ENCODE peak calls at places on chromosomes 5 and 9, in five cellular contexts. O is kidney, V is epithelial cell of proximal tubule, U is H1, A is ovary. X is an unnamed sample.

GRCh38 chr9:81557452-81557956 is 131.8 kb downstream of the TLE1 start:
- DNase-seq in O (no peak), V (no peak), U (no peak), A (no peak), X (no peak)

GRCh38 chr5:134533115-134533815 is 7.8 kb downstream of the JADE2 start:
- DNase-seq in O (peak), V (no peak), U (no peak), A (peak), X (no peak)

GRCh38 chr9:84435902-84436301 is 95.3 kb upstream of the SLC28A3 start:
- DNase-seq in O (no peak), V (no peak), U (no peak), A (peak), X (peak)

GRCh38 chr9:116594552-116594951 is 92.6 kb upstream of the TRIM32 start:
- DNase-seq in O (no peak), V (peak), U (no peak), A (no peak), X (no peak)

GRCh38 chr5:73381587-73382411 is 66.8 kb downstream of the FOXD1 start:
- DNase-seq in O (no peak), V (no peak), U (peak), A (no peak), X (no peak)

GRCh38 chr5:103505581-103506305 is 56.8 kb downstream of the NUDT12 start:
- DNase-seq in O (no peak), V (no peak), U (no peak), A (no peak), X (no peak)

GRCh38 chr5:170971-171800 is 20.1 kb upstream of the LRRC14B start:
- DNase-seq in O (no peak), V (no peak), U (no peak), A (peak), X (no peak)

GRCh38 chr9:87950765-87951488 is 23.4 kb downstream of the CDK20 start:
- DNase-seq in O (no peak), V (no peak), U (peak), A (no peak), X (no peak)

GRCh38 chr9:122099271-122099869 is 6.3 kb upstream of the TTLL11 start:
- DNase-seq in O (peak), V (no peak), U (peak), A (peak), X (peak)

GRCh38 chr9:26054600-26055516 is 376.6 kb upstream of the TUSC1 start:
- DNase-seq in O (no peak), V (no peak), U (no peak), A (no peak), X (no peak)

GRCh38 chr5:35205186-35205585 is 25.1 kb downstream of the PRLR start:
- DNase-seq in O (no peak), V (no peak), U (no peak), A (no peak), X (no peak)

GRCh38 chr5:56305001-56305400 is 71.9 kb upstream of the ANKRD55 start:
- DNase-seq in O (no peak), V (no peak), U (no peak), A (no peak), X (no peak)

GRCh38 chr5:59133801-59134261 is 551.0 kb downstream of the RAB3C start:
- DNase-seq in O (no peak), V (no peak), U (no peak), A (no peak), X (no peak)

GRCh38 chr9:127065592-127065991 is 56.8 kb downstream of the ANGPTL2 start:
- DNase-seq in O (no peak), V (peak), U (no peak), A (no peak), X (no peak)

GRCh38 chr9:16673171-16673570 is 197.3 kb downstream of the BNC2 start:
- DNase-seq in O (no peak), V (no peak), U (no peak), A (no peak), X (no peak)

GRCh38 chr9:33198163-33198562 is 31.0 kb upstream of the B4GALT1 start:
- DNase-seq in O (no peak), V (no peak), U (no peak), A (peak), X (no peak)

GRCh38 chr5:149485655-149486615 is 65.3 kb downstream of the CSNK1A1 start:
- DNase-seq in O (no peak), V (peak), U (no peak), A (no peak), X (peak)

GRCh38 chr5:122424211-122424610 is 112.2 kb downstream of the SNCAIP start:
- DNase-seq in O (no peak), V (no peak), U (no peak), A (no peak), X (no peak)

GRCh38 chr9:34119713-34120112 is 6.8 kb downstream of the DCAF12 start:
- DNase-seq in O (no peak), V (no peak), U (no peak), A (no peak), X (no peak)

GRCh38 chr5:2863675-2864433 is 112.4 kb upstream of the IRX2 start:
- DNase-seq in O (no peak), V (no peak), U (no peak), A (no peak), X (no peak)

GRCh38 chr9:75906531-75906930 is 16.1 kb downstream of the PCSK5 start:
- DNase-seq in O (no peak), V (no peak), U (no peak), A (no peak), X (no peak)

GRCh38 chr5:76402880-76403712 is at the start of gene IQGAP2:
- DNase-seq in O (peak), V (no peak), U (peak), A (peak), X (peak)

DNA sequence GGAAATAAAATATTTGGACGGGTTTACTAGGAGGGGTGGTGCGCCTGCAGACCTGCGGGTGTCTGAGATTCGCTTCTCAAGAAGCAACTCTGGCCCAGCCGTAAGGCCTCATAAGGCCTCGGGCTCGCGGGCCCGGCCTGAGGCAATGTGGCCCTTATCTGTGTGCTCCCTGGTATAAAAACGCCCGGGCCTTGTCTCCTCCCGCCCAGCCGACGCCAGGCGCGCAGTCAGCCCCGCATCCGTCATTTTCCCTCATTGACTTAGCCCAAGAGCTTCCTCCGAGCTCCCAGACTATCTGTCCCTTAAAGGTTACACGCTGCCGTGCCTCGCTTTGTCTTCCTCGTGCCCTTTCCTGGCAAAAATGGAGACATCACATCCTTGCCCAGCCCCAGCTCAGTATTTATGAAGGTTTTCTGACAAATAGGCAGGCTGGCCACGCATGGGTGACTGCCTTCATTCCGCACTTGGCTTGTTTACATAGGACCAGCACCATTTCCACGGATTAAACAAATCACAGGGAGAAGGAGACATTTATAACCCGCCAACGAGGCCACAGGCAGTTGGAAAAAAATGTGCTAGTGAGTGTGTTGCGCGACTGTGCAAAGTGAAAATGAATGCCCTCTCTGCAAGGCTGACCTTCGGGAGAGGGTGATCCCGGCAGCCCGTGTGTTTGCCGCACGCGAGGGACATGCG is 74.5 kb upstream of the TBCA start:
- DNase-seq in O (no peak), V (no peak), U (no peak), A (no peak), X (peak)
- H3K4me3 ChIP-seq in O (peak), V (peak), U (no peak), A (no peak), X (no peak)

GRCh38 chr5:116280149-116280803 is 195.5 kb downstream of the COMMD10 start:
- DNase-seq in O (no peak), V (no peak), U (no peak), A (no peak), X (no peak)
- H3K4me3 ChIP-seq in O (no peak), V (no peak), U (no peak), A (no peak), X (no peak)

DNA sequence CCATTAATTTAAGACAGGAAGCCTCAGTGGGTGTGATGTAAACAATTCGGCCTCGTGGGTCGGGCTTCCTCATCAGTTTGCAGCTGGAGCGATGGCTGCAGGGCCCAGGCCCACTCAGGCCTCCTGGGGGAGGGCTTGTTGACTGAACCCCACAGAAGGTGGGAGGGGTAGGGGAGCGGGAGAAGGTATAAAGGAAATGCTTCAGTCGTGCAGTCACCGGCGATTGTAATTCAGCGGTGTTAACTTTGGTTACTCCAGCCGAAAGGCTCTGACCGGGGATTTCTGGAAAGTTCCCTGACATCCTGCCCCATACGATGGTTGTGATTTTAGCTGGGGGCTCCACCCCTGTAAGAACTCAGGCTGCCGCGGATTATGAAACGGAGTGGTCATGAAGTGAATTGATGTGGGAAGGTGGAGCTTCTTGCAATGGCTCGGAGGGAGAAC is 215.3 kb downstream of the PDZD2 start:
- DNase-seq in O (peak), V (peak), U (peak), A (peak), X (peak)
- H3K4me3 ChIP-seq in O (peak), V (peak), U (peak), A (peak), X (no peak)

DNA sequence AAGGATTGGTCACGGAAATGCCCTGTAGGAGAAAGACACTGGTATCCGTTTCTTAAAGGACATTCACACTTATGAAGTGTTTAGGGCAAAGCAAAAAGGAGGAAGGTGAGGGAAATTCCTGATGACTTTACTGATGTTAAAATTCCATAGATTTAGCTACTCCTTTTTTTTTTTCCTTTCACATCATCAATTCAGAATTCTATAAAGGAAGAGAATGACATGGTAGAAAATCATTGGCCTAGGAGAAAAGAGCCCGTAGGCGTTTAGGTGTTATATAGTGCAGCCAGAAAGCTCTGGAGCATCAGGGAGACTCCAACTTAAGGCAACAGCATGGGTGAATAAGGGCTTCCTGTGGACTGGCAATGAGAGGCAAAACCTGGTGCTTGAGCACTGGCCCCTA is at the start of gene TSLP:
- DNase-seq in O (no peak), V (no peak), U (no peak), A (no peak), X (no peak)
- H3K4me3 ChIP-seq in O (peak), V (peak), U (peak), A (no peak), X (no peak)

GRCh38 chr9:129321511-129322021 is 143.5 kb upstream of the IER5L start:
- DNase-seq in O (peak), V (no peak), U (no peak), A (peak), X (no peak)
- H3K4me3 ChIP-seq in O (peak), V (no peak), U (no peak), A (peak), X (no peak)

GRCh38 chr5:180297587-180298282 is 5.9 kb upstream of the MAPK9 start:
- DNase-seq in O (no peak), V (no peak), U (no peak), A (no peak), X (no peak)
- H3K4me3 ChIP-seq in O (no peak), V (no peak), U (no peak), A (no peak), X (no peak)

GRCh38 chr5:1226839-1227238 is 1.7 kb downstream of the SLC6A18 start:
- DNase-seq in O (no peak), V (no peak), U (no peak), A (no peak), X (no peak)

GRCh38 chr5:1227669-1228068 is 2.5 kb downstream of the SLC6A18 start:
- DNase-seq in O (no peak), V (no peak), U (no peak), A (no peak), X (no peak)

GRCh38 chr5:1229822-1230221 is 4.6 kb downstream of the SLC6A18 start:
- DNase-seq in O (no peak), V (no peak), U (no peak), A (no peak), X (no peak)

GRCh38 chr5:1226231-1226630 is 1.1 kb downstream of the SLC6A18 start:
- DNase-seq in O (no peak), V (no peak), U (no peak), A (no peak), X (no peak)

DNA sequence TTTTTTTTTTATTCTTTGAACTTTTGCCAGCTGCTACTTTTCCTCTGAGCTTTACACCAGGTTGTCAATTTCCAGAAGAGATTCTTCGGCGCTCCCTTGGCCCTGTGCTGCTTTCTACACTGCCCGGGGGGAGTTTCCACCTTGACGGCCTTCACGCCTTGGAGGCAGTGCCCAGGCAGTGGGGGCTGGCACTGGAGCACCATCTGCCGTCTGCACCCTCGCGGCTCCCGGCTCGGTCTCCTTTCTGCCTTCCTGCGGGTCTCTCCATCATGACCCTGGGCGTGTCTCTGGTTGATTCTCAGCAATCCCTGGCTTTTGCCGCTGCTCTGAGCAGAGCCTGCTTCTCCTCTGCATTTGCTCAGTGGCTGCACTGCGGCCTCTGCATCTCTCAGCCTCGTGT is 2.9 kb downstream of the SLC6A18 start:
- DNase-seq in O (no peak), V (no peak), U (no peak), A (no peak), X (no peak)
- H3K4me3 ChIP-seq in O (no peak), V (no peak), U (no peak), A (no peak), X (no peak)